ENCODE peak calls at places on chromosomes 12 and 14, in nine cellular contexts. A, X, L, D, K, S, I, W and P are unnamed samples. For H3K4me1, the result is how much of the 10 kb centered on the place peaks cover.

GRCh38 chr12:31324845-31325523 is 966 bp downstream of the SINHCAF start:
- DNase-seq in A (peak), X (no peak), L (peak), D (peak), K (peak), S (peak), I (peak), W (peak), P (peak)

GRCh38 chr12:122527478-122527944 is 462 bp downstream of the KNTC1 start:
- DNase-seq in A (no peak), X (no peak), L (no peak), D (peak), K (peak), S (no peak), I (no peak), W (peak), P (no peak)

GRCh38 chr12:52145228-52145940 is 46.4 kb downstream of the KRT80 start:
- DNase-seq in A (no peak), X (no peak), L (no peak), D (no peak), K (no peak), S (no peak), I (no peak), W (no peak), P (no peak)

GRCh38 chr12:46990211-46990610 is 89.2 kb upstream of the PCED1B start:
- DNase-seq in A (no peak), X (no peak), L (no peak), D (no peak), K (no peak), S (no peak), I (no peak), W (no peak), P (no peak)

GRCh38 chr12:117227000-117227653 is 36.9 kb upstream of the FBXO21 start:
- DNase-seq in A (no peak), X (no peak), L (no peak), D (no peak), K (peak), S (no peak), I (no peak), W (no peak), P (no peak)

GRCh38 chr14:106308839-106309389 is 782.5 kb downstream of the TMEM121 start:
- DNase-seq in A (peak), X (peak), L (no peak), D (peak), K (peak), S (no peak), I (no peak), W (no peak), P (no peak)

GRCh38 chr12:123854918-123855317 is 92.8 kb downstream of the DNAH10 start:
- DNase-seq in A (no peak), X (no peak), L (no peak), D (no peak), K (peak), S (no peak), I (no peak), W (no peak), P (no peak)

GRCh38 chr14:100533647-100534485 is 53.4 kb downstream of the BEGAIN start:
- DNase-seq in A (peak), X (no peak), L (peak), D (peak), K (no peak), S (peak), I (peak), W (no peak), P (peak)

GRCh38 chr14:24465369-24465768 is 22.8 kb upstream of the SDR39U1 start:
- DNase-seq in A (no peak), X (no peak), L (no peak), D (no peak), K (no peak), S (no peak), I (no peak), W (no peak), P (no peak)

GRCh38 chr12:47604474-47604873 is 101.4 kb downstream of the RPAP3 start:
- DNase-seq in A (no peak), X (no peak), L (no peak), D (no peak), K (no peak), S (no peak), I (no peak), W (peak), P (no peak)

GRCh38 chr12:65943388-65944137 is 119.3 kb downstream of the HMGA2 start:
- DNase-seq in A (no peak), X (no peak), L (no peak), D (no peak), K (peak), S (no peak), I (no peak), W (no peak), P (no peak)
- H3K4me1 ChIP-seq in A (under half), X (half or more), L (under half), D (under half), K (under half), S (under half), I (under half), W (half or more), P (under half)

GRCh38 chr14:68929623-68930307 is 49.3 kb downstream of the ACTN1 start:
- DNase-seq in A (no peak), X (no peak), L (no peak), D (no peak), K (no peak), S (no peak), I (no peak), W (no peak), P (no peak)

GRCh38 chr14:68931063-68931462 is 48.0 kb downstream of the ACTN1 start:
- DNase-seq in A (no peak), X (no peak), L (no peak), D (no peak), K (no peak), S (no peak), I (no peak), W (no peak), P (no peak)

GRCh38 chr14:68927956-68928675 is 51.0 kb downstream of the ACTN1 start:
- DNase-seq in A (no peak), X (no peak), L (no peak), D (no peak), K (no peak), S (no peak), I (no peak), W (no peak), P (no peak)

GRCh38 chr14:68927089-68927488 is 52.0 kb downstream of the ACTN1 start:
- DNase-seq in A (no peak), X (no peak), L (no peak), D (no peak), K (no peak), S (no peak), I (no peak), W (no peak), P (no peak)

GRCh38 chr14:68928770-68929550 is 50.1 kb downstream of the ACTN1 start:
- DNase-seq in A (no peak), X (no peak), L (no peak), D (no peak), K (no peak), S (no peak), I (no peak), W (no peak), P (no peak)
- TF ChIP-seq POLR2AphosphoS5 in A (no peak), X (no peak), L (no peak), D (no peak), K (no peak), S (no peak), I (no peak), W (no peak), P (no peak)

DNA sequence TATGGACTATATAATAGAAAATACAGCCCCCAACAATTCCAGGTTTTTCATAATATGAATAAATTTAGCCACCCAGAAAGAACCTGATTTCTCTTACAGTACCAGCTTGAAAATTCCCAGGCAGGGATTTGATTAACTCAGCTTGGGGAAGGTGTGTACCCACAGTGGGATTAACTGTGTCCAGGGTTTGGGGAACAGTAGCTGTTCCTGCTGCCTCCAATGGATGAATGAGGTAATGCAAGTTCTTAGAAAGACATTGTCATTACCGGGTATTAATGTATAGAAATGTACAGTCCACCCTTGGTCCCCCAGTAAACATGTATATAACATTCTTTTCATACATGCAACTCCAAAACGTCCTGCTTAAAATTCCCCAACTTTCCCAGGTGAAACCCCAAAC is 115.6 kb downstream of the LRIG3 start:
- DNase-seq in A (no peak), X (no peak), L (no peak), D (no peak), K (peak), S (no peak), I (no peak), W (peak), P (no peak)
- TF ChIP-seq CTCF in A (no peak), X (peak), L (no peak), D (peak), K (peak), S (no peak), I (no peak), W (peak), P (no peak)

GRCh38 chr12:9753042-9753820 is 7.5 kb downstream of the CD69 start:
- DNase-seq in A (no peak), X (no peak), L (no peak), D (no peak), K (no peak), S (no peak), I (no peak), W (peak), P (no peak)

GRCh38 chr12:9756756-9757155 is 3.9 kb downstream of the CD69 start:
- DNase-seq in A (no peak), X (no peak), L (no peak), D (no peak), K (no peak), S (no peak), I (no peak), W (no peak), P (no peak)

GRCh38 chr12:9756174-9756573 is 4.5 kb downstream of the CD69 start:
- DNase-seq in A (no peak), X (no peak), L (no peak), D (no peak), K (no peak), S (no peak), I (no peak), W (no peak), P (no peak)

GRCh38 chr12:9754097-9754964 is 6.4 kb downstream of the CD69 start:
- DNase-seq in A (no peak), X (no peak), L (no peak), D (no peak), K (no peak), S (no peak), I (no peak), W (no peak), P (no peak)

DNA sequence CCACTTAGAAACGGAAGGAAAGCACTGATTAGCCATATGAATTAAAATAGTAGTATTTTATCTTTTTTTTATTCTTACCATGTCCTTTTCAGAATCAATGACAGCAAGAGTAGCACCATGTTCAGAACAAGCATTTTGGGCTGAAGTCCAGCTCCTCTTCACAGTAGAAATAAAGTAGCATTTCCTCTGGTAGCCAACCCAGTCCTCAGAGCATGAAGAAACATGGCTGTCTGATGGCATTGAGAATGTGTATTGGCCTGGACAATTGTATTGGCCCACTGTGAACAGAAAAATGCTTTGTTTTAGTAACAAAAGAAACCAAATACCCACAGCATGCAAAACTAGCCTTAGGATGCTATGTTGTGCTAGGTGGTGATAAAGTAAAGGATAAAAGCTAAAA is 5.7 kb downstream of the CD69 start:
- DNase-seq in A (no peak), X (no peak), L (no peak), D (no peak), K (no peak), S (no peak), I (no peak), W (no peak), P (no peak)
- H3K4me1 ChIP-seq in A (under half), X (under half), L (under half), D (under half), K (under half), S (under half), I (under half), W (under half), P (under half)

GRCh38 chr12:4703676-4704075 is 16.5 kb upstream of the GALNT8 start:
- DNase-seq in A (no peak), X (no peak), L (no peak), D (no peak), K (no peak), S (no peak), I (no peak), W (no peak), P (no peak)

GRCh38 chr12:4705824-4706223 is 14.4 kb upstream of the GALNT8 start:
- DNase-seq in A (no peak), X (no peak), L (no peak), D (no peak), K (no peak), S (no peak), I (no peak), W (no peak), P (no peak)

GRCh38 chr12:4701383-4701782 is 18.8 kb upstream of the GALNT8 start:
- DNase-seq in A (no peak), X (no peak), L (no peak), D (no peak), K (no peak), S (no peak), I (peak), W (no peak), P (peak)

GRCh38 chr12:4701863-4702262 is 18.3 kb upstream of the GALNT8 start:
- DNase-seq in A (no peak), X (no peak), L (no peak), D (no peak), K (no peak), S (no peak), I (no peak), W (no peak), P (peak)

DNA sequence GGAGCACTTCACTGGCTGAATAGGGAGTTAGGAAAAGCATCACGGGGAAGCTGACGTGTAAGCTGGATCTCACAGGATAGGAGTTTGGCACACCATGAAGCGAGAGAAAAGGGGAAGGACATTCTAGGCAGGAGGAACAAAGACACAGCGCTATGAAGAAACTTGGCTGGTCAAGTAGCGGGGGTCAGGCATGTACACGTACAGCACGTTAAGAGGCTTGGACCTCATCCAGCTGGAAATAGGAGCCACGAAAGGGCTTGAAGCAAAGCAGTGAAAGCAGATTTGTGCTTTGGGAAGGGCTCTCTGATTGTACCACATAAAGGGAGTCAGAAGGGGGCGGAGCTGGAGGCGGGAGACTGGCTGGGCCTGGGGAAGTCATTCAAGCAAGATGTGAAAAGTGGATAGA is 19.6 kb upstream of the GALNT8 start:
- DNase-seq in A (no peak), X (no peak), L (no peak), D (no peak), K (peak), S (no peak), I (peak), W (no peak), P (peak)
- TF ChIP-seq POLR2AphosphoS5 in A (no peak), X (no peak), L (no peak), D (no peak), K (no peak), S (no peak), I (peak), W (no peak), P (peak)

GRCh38 chr12:100612557-100612956 is 39.1 kb downstream of the GAS2L3 start:
- DNase-seq in A (peak), X (no peak), L (no peak), D (peak), K (no peak), S (no peak), I (no peak), W (no peak), P (no peak)
- TF ChIP-seq CTCF in A (no peak), X (no peak), L (no peak), D (no peak), K (no peak), S (no peak), I (no peak), W (no peak), P (no peak)

GRCh38 chr12:2974560-2974971 is 15.4 kb downstream of the TEAD4 start:
- DNase-seq in A (no peak), X (no peak), L (no peak), D (no peak), K (peak), S (no peak), I (no peak), W (peak), P (no peak)

GRCh38 chr12:2977776-2978175 is 18.6 kb downstream of the TEAD4 start:
- DNase-seq in A (no peak), X (no peak), L (no peak), D (no peak), K (no peak), S (no peak), I (no peak), W (no peak), P (no peak)

GRCh38 chr12:2979806-2980205 is 20.6 kb downstream of the TEAD4 start:
- DNase-seq in A (no peak), X (no peak), L (no peak), D (no peak), K (no peak), S (no peak), I (no peak), W (no peak), P (no peak)

GRCh38 chr12:2973566-2973965 is 14.4 kb downstream of the TEAD4 start:
- DNase-seq in A (no peak), X (no peak), L (no peak), D (no peak), K (no peak), S (no peak), I (no peak), W (no peak), P (no peak)

DNA sequence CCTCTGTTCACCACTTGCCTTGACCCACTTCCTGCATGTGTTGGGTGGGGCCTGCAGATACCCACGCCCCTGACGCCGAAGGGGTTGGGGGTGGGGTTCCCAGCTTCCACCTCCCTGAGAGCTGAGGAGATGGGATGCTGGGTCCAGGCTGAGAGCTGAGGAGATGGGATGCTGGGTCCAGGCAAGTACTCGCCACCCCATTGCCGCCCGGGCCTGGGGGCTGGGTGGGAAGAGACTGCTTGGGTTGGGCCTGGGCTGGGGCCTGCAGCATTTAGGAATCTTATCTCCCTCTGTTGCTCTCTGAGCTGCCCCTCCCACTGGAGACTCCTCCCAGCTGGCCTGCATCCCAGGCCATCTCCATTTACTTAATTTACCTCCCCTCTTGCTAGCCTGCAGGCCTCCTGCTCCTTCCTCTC is 17.4 kb downstream of the TEAD4 start:
- DNase-seq in A (no peak), X (no peak), L (no peak), D (no peak), K (peak), S (no peak), I (no peak), W (no peak), P (no peak)
- H3K4me1 ChIP-seq in A (under half), X (under half), L (under half), D (under half), K (under half), S (under half), I (under half), W (under half), P (under half)

DNA sequence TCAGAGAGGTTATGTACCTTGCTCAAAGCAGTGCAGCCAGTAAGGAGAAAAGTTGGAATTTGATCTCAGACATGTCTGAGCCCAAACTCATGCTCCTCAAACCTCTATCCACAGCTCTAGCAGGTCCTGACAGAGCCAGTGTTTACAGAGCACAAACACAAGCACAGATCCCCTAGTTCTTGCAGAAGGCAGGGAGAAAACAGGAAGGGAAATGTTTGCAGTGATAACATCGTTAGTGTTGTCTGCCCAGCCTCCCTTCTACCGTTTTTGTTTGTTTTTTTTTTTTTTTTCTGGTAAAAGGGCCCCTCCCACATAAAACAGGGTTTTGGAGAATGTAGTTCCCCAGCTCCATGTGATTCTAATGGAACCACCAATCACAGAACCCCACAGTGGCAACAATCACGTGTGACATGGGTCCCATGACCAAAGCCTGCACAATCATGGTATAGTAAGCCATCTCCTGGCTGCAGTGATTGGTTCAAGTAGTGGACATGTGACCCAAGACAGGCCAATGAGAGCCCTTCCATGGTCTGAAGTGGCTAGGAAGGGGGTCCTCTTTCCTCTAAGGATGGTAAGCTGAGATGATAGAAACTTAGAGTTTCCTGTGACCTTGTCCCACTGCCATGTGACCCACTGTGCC is 513.4 kb downstream of the MED13L start:
- DNase-seq in A (no peak), X (no peak), L (peak), D (no peak), K (no peak), S (no peak), I (no peak), W (no peak), P (no peak)
- TF ChIP-seq POLR2AphosphoS5 in A (no peak), X (no peak), L (peak), D (no peak), K (no peak), S (no peak), I (no peak), W (no peak), P (no peak)

GRCh38 chr14:63045612-63046320 is 508 bp upstream of the KCNH5 start:
- DNase-seq in A (no peak), X (no peak), L (no peak), D (no peak), K (peak), S (no peak), I (no peak), W (no peak), P (no peak)

GRCh38 chr14:63045234-63045611 is at the start of gene KCNH5:
- DNase-seq in A (no peak), X (no peak), L (peak), D (no peak), K (peak), S (no peak), I (no peak), W (peak), P (no peak)

GRCh38 chr14:63039800-63040380 is 5.4 kb downstream of the KCNH5 start:
- DNase-seq in A (no peak), X (peak), L (no peak), D (no peak), K (peak), S (no peak), I (no peak), W (peak), P (no peak)
- TF ChIP-seq CTCF in A (no peak), X (peak), L (no peak), D (no peak), K (peak), S (no peak), I (no peak), W (peak), P (peak)